ENCODE peak calls at places on chromosomes 13 and 19, in four cellular contexts. U is SHP77, T is T1000, D is fibroblast of mammary gland. C is an unnamed sample.
A peak's percentile ranks its signal among the peaks of the same experiment; 100 is the strongest.

GRCh38 chr13:112629161-112629560 is 41.2 kb upstream of the TUBGCP3 start:
- DNase-seq in U (no peak), T (no peak), D (no peak), C (no peak)

GRCh38 chr19:28847468-28847867 is 365.5 kb downstream of the UQCRFS1 start:
- DNase-seq in U (no peak), T (no peak), D (peak; percentile 11), C (no peak)

GRCh38 chr19:7916908-7917291 is 2.3 kb downstream of the TGFBR3L start:
- DNase-seq in U (no peak), T (no peak), D (no peak), C (no peak)

GRCh38 chr13:44267966-44268365 is 105.7 kb upstream of the SERP2 start:
- DNase-seq in U (no peak), T (no peak), D (peak; percentile 62), C (peak; percentile 71)

GRCh38 chr13:99062593-99062992 is 84.7 kb upstream of the DOCK9 start:
- DNase-seq in U (peak; percentile 41), T (no peak), D (no peak), C (no peak)

GRCh38 chr13:33556828-33557227 is 261.1 kb upstream of the RFC3 start:
- DNase-seq in U (no peak), T (no peak), D (no peak), C (no peak)

GRCh38 chr13:40814803-40815202 is 25.4 kb downstream of the SLC25A15 start:
- DNase-seq in U (no peak), T (no peak), D (peak; percentile 5), C (no peak)

GRCh38 chr19:51690359-51691121 is 2.6 kb upstream of the SPACA6 start:
- DNase-seq in U (no peak), T (peak; percentile 47), D (peak; percentile 60), C (peak; percentile 62)

GRCh38 chr13:45055198-45055901 is 65.0 kb upstream of the GTF2F2 start:
- DNase-seq in U (no peak), T (no peak), D (peak; percentile 95), C (no peak)

GRCh38 chr19:18388328-18389094 is 2.6 kb downstream of the GDF15 start:
- DNase-seq in U (peak; percentile 79), T (peak; percentile 19), D (peak; percentile 42), C (peak; percentile 79)

GRCh38 chr19:11203194-11204075 is 6.1 kb upstream of the KANK2 start:
- DNase-seq in U (no peak), T (peak; percentile 74), D (peak; percentile 87), C (peak; percentile 34)

GRCh38 chr13:26280822-26281221 is 26.9 kb downstream of the CDK8 start:
- DNase-seq in U (no peak), T (no peak), D (no peak), C (no peak)

GRCh38 chr13:43865892-43866291 is 13.6 kb downstream of the CCDC122 start:
- DNase-seq in U (no peak), T (no peak), D (peak; percentile 79), C (no peak)

GRCh38 chr13:66492479-66492878 is 737.7 kb downstream of the PCDH9 start:
- DNase-seq in U (peak; percentile 30), T (no peak), D (no peak), C (peak; percentile 54)